ENCODE peak calls at places on chromosomes 13 and 19, in five cellular contexts. V is PC-9, J is astrocyte, G is tibial nerve, B is K562. S is an unnamed sample.
A peak's percentile ranks its signal among the peaks of the same experiment; 100 is the strongest.

GRCh38 chr19:6100284-6100915 is 9.9 kb downstream of the RFX2 start:
- DNase-seq in B (peak; percentile 69), V (no peak), J (no peak), G (no peak), S (no peak)

GRCh38 chr13:72384186-72384823 is 343.1 kb downstream of the MZT1 start:
- DNase-seq in J (no peak), B (no peak), V (no peak), G (no peak), S (no peak)

GRCh38 chr19:16248380-16249023 is 50.8 kb downstream of the AP1M1 start:
- DNase-seq in V (peak; percentile 32), B (no peak), J (no peak), G (no peak), S (no peak)

GRCh38 chr19:46616631-46617322 is 8.1 kb downstream of the PTGIR start:
- DNase-seq in B (peak; percentile 81), V (peak; percentile 45), G (no peak), J (peak; percentile 68), S (no peak)

GRCh38 chr13:37306778-37307544 is 201.5 kb upstream of the CSNK1A1L start:
- DNase-seq in B (no peak), V (no peak), G (no peak), J (peak; percentile 99), S (no peak)

GRCh38 chr13:103540394-103540793 is 474.2 kb upstream of the SLC10A2 start:
- DNase-seq in B (no peak), J (no peak), V (no peak), G (no peak), S (no peak)

GRCh38 chr13:30153871-30154426 is 153.4 kb downstream of the KATNAL1 start:
- DNase-seq in G (no peak), B (no peak), J (no peak), V (no peak), S (no peak)

GRCh38 chr19:21922276-21922675 is 86.3 kb upstream of the ZNF43 start:
- DNase-seq in J (no peak), V (no peak), B (no peak), G (no peak), S (no peak)

GRCh38 chr19:35911173-35911572 is 3.1 kb upstream of the TYROBP start:
- DNase-seq in G (no peak), B (peak; percentile 41), V (no peak), J (no peak), S (no peak)

GRCh38 chr13:108807841-108808240 is 178.4 kb downstream of the MYO16 start:
- DNase-seq in J (no peak), V (no peak), G (no peak), B (no peak), S (no peak)

GRCh38 chr13:114130708-114131580 is 1.5 kb downstream of the RASA3 start:
- DNase-seq in B (peak; percentile 72), V (peak; percentile 67), G (no peak), J (peak; percentile 92), S (no peak)

GRCh38 chr13:73331556-73331955 is 272.8 kb downstream of the KLF5 start:
- DNase-seq in V (no peak), G (no peak), B (no peak), J (no peak), S (no peak)

GRCh38 chr13:114118086-114118762 is 14.2 kb downstream of the RASA3 start:
- DNase-seq in B (no peak), J (peak; percentile 75), V (no peak), G (no peak), S (no peak)

GRCh38 chr13:25462301-25463125 is 90.7 kb downstream of the ATP8A2 start:
- DNase-seq in B (no peak), J (no peak), G (no peak), V (no peak), S (no peak)

GRCh38 chr13:19680751-19681150 is 47.3 kb downstream of the MPHOSPH8 start:
- DNase-seq in V (no peak), B (no peak), G (no peak), J (no peak), S (no peak)

GRCh38 chr19:3210347-3211017 is 14.0 kb upstream of the CELF5 start:
- DNase-seq in B (peak; percentile 69), J (no peak), V (no peak), G (no peak), S (no peak)

GRCh38 chr13:29459818-29460335 is 135.6 kb downstream of the SLC7A1 start:
- DNase-seq in V (no peak), B (peak; percentile 11), G (no peak), J (peak; percentile 36), S (no peak)

GRCh38 chr19:57708641-57709354 is at the start of gene ZNF154:
- DNase-seq in B (no peak), V (no peak), G (no peak), J (peak; percentile 71), S (peak; percentile 39)

GRCh38 chr19:49443366-49444099 is 2.2 kb upstream of the SLC17A7 start:
- DNase-seq in G (peak; percentile 92), V (peak; percentile 84), B (peak; percentile 96), J (peak; percentile 87), S (peak; percentile 90)

GRCh38 chr13:27857271-27857670 is 62.5 kb upstream of the PDX1 start:
- DNase-seq in J (no peak), G (no peak), V (no peak), B (no peak), S (no peak)

GRCh38 chr19:47112166-47112663 is 1.4 kb downstream of the ZC3H4 start:
- DNase-seq in J (peak; percentile 73), G (peak; percentile 72), V (peak; percentile 72), B (peak; percentile 94), S (peak; percentile 67)

GRCh38 chr19:18109731-18110671 is 12.4 kb downstream of the MAST3 start:
- DNase-seq in B (peak; percentile 71), J (no peak), V (no peak), G (no peak), S (no peak)

GRCh38 chr13:79490846-79491245 is 9.9 kb downstream of the NDFIP2 start:
- DNase-seq in B (no peak), G (no peak), V (no peak), J (no peak), S (no peak)

GRCh38 chr19:10419646-10420443 is 493 bp upstream of the PDE4A start:
- DNase-seq in B (peak; percentile 97), V (no peak), G (no peak), J (peak; percentile 68), S (no peak)

GRCh38 chr13:33174980-33175379 is 110.6 kb downstream of the STARD13 start:
- DNase-seq in J (peak; percentile 49), V (no peak), B (no peak), G (no peak), S (no peak)

GRCh38 chr13:38577048-38577447 is 109.8 kb upstream of the FREM2 start:
- DNase-seq in B (peak; percentile 1), V (no peak), G (no peak), J (no peak), S (no peak)

GRCh38 chr19:15635016-15635805 is 5.5 kb upstream of the CYP4F3 start:
- DNase-seq in V (peak; percentile 92), G (no peak), J (no peak), B (no peak), S (no peak)

GRCh38 chr19:3520166-3521103 is 14.3 kb downstream of the FZR1 start:
- DNase-seq in G (no peak), V (no peak), J (no peak), B (peak; percentile 94), S (no peak)

GRCh38 chr19:34136127-34136526 is 36.2 kb upstream of the LSM14A start:
- DNase-seq in V (no peak), G (no peak), B (no peak), J (no peak), S (no peak)

GRCh38 chr13:96834626-96835025 is 159.7 kb downstream of the OXGR1 start:
- DNase-seq in B (no peak), J (no peak), V (no peak), G (no peak), S (no peak)

GRCh38 chr19:6073858-6074708 is 36.2 kb downstream of the RFX2 start:
- DNase-seq in G (no peak), B (no peak), V (no peak), J (no peak), S (no peak)

GRCh38 chr19:11848594-11849263 is at the start of gene ZNF439:
- DNase-seq in B (peak; percentile 22), G (peak; percentile 84), J (peak; percentile 44), V (no peak), S (peak; percentile 84)

GRCh38 chr13:76812971-76813691 is 73.1 kb downstream of the KCTD12 start:
- DNase-seq in J (no peak), B (no peak), V (no peak), G (peak; percentile 48), S (peak; percentile 81)

GRCh38 chr19:2587001-2587719 is 111.2 kb downstream of the GADD45B start:
- DNase-seq in G (no peak), B (no peak), J (no peak), V (no peak), S (no peak)

GRCh38 chr19:4868286-4868834 is 893 bp upstream of the PLIN3 start:
- DNase-seq in V (no peak), G (no peak), J (no peak), B (no peak), S (no peak)
- H3K27ac ChIP-seq in V (peak overlapping the region; percentile 88), G (peak overlapping the region; percentile 93), J (peak overlapping the region; percentile 87), B (peak overlapping the region; percentile 80), S (peak overlapping the region; percentile 13)

GRCh38 chr13:50153401-50153800 is 138.2 kb downstream of the KCNRG start:
- DNase-seq in V (no peak), G (no peak), J (no peak), B (no peak), S (no peak)
- H3K27ac ChIP-seq in V (no peak overlapping the region), G (peak overlapping the region; percentile 75), J (no peak overlapping the region), B (no peak overlapping the region), S (no peak overlapping the region)

DNA sequence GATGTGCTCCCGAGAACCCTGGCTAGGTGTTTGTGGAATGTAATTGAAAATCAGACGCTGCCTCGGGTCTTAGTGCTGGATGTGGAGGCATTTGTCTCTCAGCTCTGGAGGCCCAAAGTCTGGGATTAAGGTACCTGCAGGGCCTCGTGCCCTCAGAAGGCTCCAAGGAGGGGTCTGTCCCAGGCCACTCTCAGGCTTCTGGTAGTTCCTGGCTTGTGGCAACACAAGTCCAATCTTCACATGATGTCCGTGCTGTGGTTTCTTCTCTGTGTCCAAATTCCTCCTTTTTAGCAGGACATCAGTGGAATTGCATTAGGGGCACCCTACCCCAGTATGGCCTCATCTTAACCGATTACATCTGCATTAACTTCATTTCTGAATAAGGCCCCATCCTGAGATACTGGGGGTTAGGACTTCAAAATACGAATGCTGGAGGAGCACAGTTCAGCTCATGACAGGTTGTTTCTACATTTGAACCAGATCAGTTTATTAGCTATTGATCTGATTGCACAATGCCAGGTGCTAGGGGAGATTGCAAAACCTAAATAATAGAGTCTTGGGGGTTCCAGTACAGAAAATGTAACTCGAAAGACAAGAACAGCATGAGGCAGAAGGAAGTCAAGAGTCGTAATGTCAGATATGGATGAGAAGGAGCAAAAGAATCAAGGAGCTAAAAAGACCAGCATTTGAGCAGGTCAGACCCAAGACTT is 3.9 kb downstream of the ARHGEF7 start:
- DNase-seq in V (no peak), J (no peak), G (no peak), B (no peak), S (no peak)
- H3K27ac ChIP-seq in V (no peak overlapping the region), J (no peak overlapping the region), G (peak overlapping the region; percentile 79), B (no peak overlapping the region), S (no peak overlapping the region)

GRCh38 chr19:7215176-7215575 is 79.0 kb downstream of the INSR start:
- DNase-seq in J (no peak), B (no peak), G (no peak), V (no peak), S (no peak)
- H3K27ac ChIP-seq in J (no peak overlapping the region), B (no peak overlapping the region), G (no peak overlapping the region), V (no peak overlapping the region), S (no peak overlapping the region)

GRCh38 chr13:24215007-24215633 is 54.6 kb downstream of the SPATA13 start:
- DNase-seq in G (no peak), V (no peak), B (no peak), J (no peak), S (no peak)
- H3K27ac ChIP-seq in G (peak overlapping the region; percentile 84), V (no peak overlapping the region), B (no peak overlapping the region), J (no peak overlapping the region), S (peak overlapping the region; percentile 85)

S was measured in substantia nigra.